ENCODE peak calls at places on chromosomes 11 and 22, in eight cellular contexts. One of them, this sample, is unnamed.

GRCh38 chr11:22828373-22828772 is 1.2 kb downstream of the SVIP start:
- DNase-seq in foreskin melanocyte: no peak
- DNase-seq in dorsolateral prefrontal cortex: no peak
- DNase-seq in bronchial epithelial cell: no peak
- DNase-seq in astrocyte of the spinal cord: no peak
- DNase-seq in stimulated activated naive CD8-positive, alpha-beta T cell treated with anti-CD3 and anti-CD28 coated beads, Interleukin-15, amount 100 ng/mL, for 72 hours: no peak
- DNase-seq in CD8-positive, alpha-beta T cell: no peak
- DNase-seq in lung microvascular endothelial cell: no peak
- DNase-seq in this sample: no peak

GRCh38 chr11:71238285-71238875 is 14.0 kb downstream of the SHANK2 start:
- DNase-seq in foreskin melanocyte: no peak
- DNase-seq in dorsolateral prefrontal cortex: no peak
- DNase-seq in bronchial epithelial cell: no peak
- DNase-seq in astrocyte of the spinal cord: no peak
- DNase-seq in stimulated activated naive CD8-positive, alpha-beta T cell treated with anti-CD3 and anti-CD28 coated beads, Interleukin-15, amount 100 ng/mL, for 72 hours: no peak
- DNase-seq in CD8-positive, alpha-beta T cell: no peak
- DNase-seq in lung microvascular endothelial cell: no peak
- DNase-seq in this sample: no peak

GRCh38 chr11:119700030-119700429 is 29.0 kb downstream of the NECTIN1 start:
- DNase-seq in foreskin melanocyte: no peak
- DNase-seq in dorsolateral prefrontal cortex: no peak
- DNase-seq in bronchial epithelial cell: no peak
- DNase-seq in astrocyte of the spinal cord: no peak
- DNase-seq in stimulated activated naive CD8-positive, alpha-beta T cell treated with anti-CD3 and anti-CD28 coated beads, Interleukin-15, amount 100 ng/mL, for 72 hours: no peak
- DNase-seq in CD8-positive, alpha-beta T cell: no peak
- DNase-seq in lung microvascular endothelial cell: no peak
- DNase-seq in this sample: no peak

GRCh38 chr11:11583801-11584445 is 37.9 kb downstream of the GALNT18 start:
- DNase-seq in foreskin melanocyte: no peak
- DNase-seq in dorsolateral prefrontal cortex: no peak
- DNase-seq in bronchial epithelial cell: no peak
- DNase-seq in astrocyte of the spinal cord: no peak
- DNase-seq in stimulated activated naive CD8-positive, alpha-beta T cell treated with anti-CD3 and anti-CD28 coated beads, Interleukin-15, amount 100 ng/mL, for 72 hours: no peak
- DNase-seq in CD8-positive, alpha-beta T cell: no peak
- DNase-seq in lung microvascular endothelial cell: no peak
- DNase-seq in this sample: no peak

GRCh38 chr11:81989093-81989492 is 744.6 kb downstream of the FAM181B start:
- DNase-seq in foreskin melanocyte: peak
- DNase-seq in dorsolateral prefrontal cortex: no peak
- DNase-seq in bronchial epithelial cell: peak
- DNase-seq in astrocyte of the spinal cord: peak
- DNase-seq in stimulated activated naive CD8-positive, alpha-beta T cell treated with anti-CD3 and anti-CD28 coated beads, Interleukin-15, amount 100 ng/mL, for 72 hours: no peak
- DNase-seq in CD8-positive, alpha-beta T cell: no peak
- DNase-seq in lung microvascular endothelial cell: no peak
- DNase-seq in this sample: no peak

GRCh38 chr22:37435970-37436603 is 8.8 kb upstream of the ELFN2 start:
- DNase-seq in foreskin melanocyte: no peak
- DNase-seq in dorsolateral prefrontal cortex: no peak
- DNase-seq in bronchial epithelial cell: no peak
- DNase-seq in astrocyte of the spinal cord: no peak
- DNase-seq in stimulated activated naive CD8-positive, alpha-beta T cell treated with anti-CD3 and anti-CD28 coated beads, Interleukin-15, amount 100 ng/mL, for 72 hours: no peak
- DNase-seq in CD8-positive, alpha-beta T cell: no peak
- DNase-seq in lung microvascular endothelial cell: no peak
- DNase-seq in this sample: no peak

GRCh38 chr11:106101797-106102196 is 24.3 kb downstream of the AASDHPPT start:
- DNase-seq in foreskin melanocyte: no peak
- DNase-seq in dorsolateral prefrontal cortex: no peak
- DNase-seq in bronchial epithelial cell: peak
- DNase-seq in astrocyte of the spinal cord: peak
- DNase-seq in stimulated activated naive CD8-positive, alpha-beta T cell treated with anti-CD3 and anti-CD28 coated beads, Interleukin-15, amount 100 ng/mL, for 72 hours: no peak
- DNase-seq in CD8-positive, alpha-beta T cell: no peak
- DNase-seq in lung microvascular endothelial cell: no peak
- DNase-seq in this sample: no peak

GRCh38 chr11:114083256-114084252 is 24.0 kb downstream of the ZBTB16 start:
- DNase-seq in foreskin melanocyte: no peak
- DNase-seq in dorsolateral prefrontal cortex: no peak
- DNase-seq in bronchial epithelial cell: no peak
- DNase-seq in astrocyte of the spinal cord: no peak
- DNase-seq in stimulated activated naive CD8-positive, alpha-beta T cell treated with anti-CD3 and anti-CD28 coated beads, Interleukin-15, amount 100 ng/mL, for 72 hours: no peak
- DNase-seq in CD8-positive, alpha-beta T cell: no peak
- DNase-seq in lung microvascular endothelial cell: no peak
- DNase-seq in this sample: no peak

GRCh38 chr11:1623716-1624115 is 1.8 kb upstream of the KRTAP5-4 start:
- DNase-seq in foreskin melanocyte: no peak
- DNase-seq in dorsolateral prefrontal cortex: no peak
- DNase-seq in bronchial epithelial cell: no peak
- DNase-seq in astrocyte of the spinal cord: no peak
- DNase-seq in stimulated activated naive CD8-positive, alpha-beta T cell treated with anti-CD3 and anti-CD28 coated beads, Interleukin-15, amount 100 ng/mL, for 72 hours: no peak
- DNase-seq in CD8-positive, alpha-beta T cell: no peak
- DNase-seq in lung microvascular endothelial cell: no peak
- DNase-seq in this sample: no peak

GRCh38 chr11:106986261-106986660 is 32.0 kb downstream of the GUCY1A2 start:
- DNase-seq in foreskin melanocyte: no peak
- DNase-seq in dorsolateral prefrontal cortex: no peak
- DNase-seq in bronchial epithelial cell: peak
- DNase-seq in astrocyte of the spinal cord: peak
- DNase-seq in stimulated activated naive CD8-positive, alpha-beta T cell treated with anti-CD3 and anti-CD28 coated beads, Interleukin-15, amount 100 ng/mL, for 72 hours: no peak
- DNase-seq in CD8-positive, alpha-beta T cell: no peak
- DNase-seq in lung microvascular endothelial cell: no peak
- DNase-seq in this sample: no peak

GRCh38 chr11:47272706-47273105 is 2.8 kb downstream of the MADD start:
- DNase-seq in foreskin melanocyte: no peak
- DNase-seq in dorsolateral prefrontal cortex: no peak
- DNase-seq in bronchial epithelial cell: no peak
- DNase-seq in astrocyte of the spinal cord: no peak
- DNase-seq in stimulated activated naive CD8-positive, alpha-beta T cell treated with anti-CD3 and anti-CD28 coated beads, Interleukin-15, amount 100 ng/mL, for 72 hours: no peak
- DNase-seq in CD8-positive, alpha-beta T cell: no peak
- DNase-seq in lung microvascular endothelial cell: no peak
- DNase-seq in this sample: no peak

GRCh38 chr11:55707029-55707428 is 45.0 kb downstream of the OR4C6 start:
- DNase-seq in foreskin melanocyte: peak
- DNase-seq in dorsolateral prefrontal cortex: no peak
- DNase-seq in bronchial epithelial cell: peak
- DNase-seq in astrocyte of the spinal cord: peak
- DNase-seq in stimulated activated naive CD8-positive, alpha-beta T cell treated with anti-CD3 and anti-CD28 coated beads, Interleukin-15, amount 100 ng/mL, for 72 hours: no peak
- DNase-seq in CD8-positive, alpha-beta T cell: no peak
- DNase-seq in lung microvascular endothelial cell: peak
- DNase-seq in this sample: no peak

GRCh38 chr11:78933361-78933760 is 358.7 kb upstream of the NARS2 start:
- DNase-seq in foreskin melanocyte: no peak
- DNase-seq in dorsolateral prefrontal cortex: no peak
- DNase-seq in bronchial epithelial cell: no peak
- DNase-seq in astrocyte of the spinal cord: no peak
- DNase-seq in stimulated activated naive CD8-positive, alpha-beta T cell treated with anti-CD3 and anti-CD28 coated beads, Interleukin-15, amount 100 ng/mL, for 72 hours: no peak
- DNase-seq in CD8-positive, alpha-beta T cell: no peak
- DNase-seq in lung microvascular endothelial cell: no peak
- DNase-seq in this sample: no peak

GRCh38 chr11:266676-267439 is 11.3 kb upstream of the NLRP6 start:
- DNase-seq in foreskin melanocyte: no peak
- DNase-seq in dorsolateral prefrontal cortex: no peak
- DNase-seq in bronchial epithelial cell: no peak
- DNase-seq in astrocyte of the spinal cord: no peak
- DNase-seq in stimulated activated naive CD8-positive, alpha-beta T cell treated with anti-CD3 and anti-CD28 coated beads, Interleukin-15, amount 100 ng/mL, for 72 hours: peak
- DNase-seq in CD8-positive, alpha-beta T cell: no peak
- DNase-seq in lung microvascular endothelial cell: no peak
- DNase-seq in this sample: no peak

GRCh38 chr22:40183029-40183581 is 5.4 kb downstream of the TNRC6B start:
- DNase-seq in foreskin melanocyte: peak
- DNase-seq in dorsolateral prefrontal cortex: no peak
- DNase-seq in bronchial epithelial cell: peak
- DNase-seq in astrocyte of the spinal cord: peak
- DNase-seq in stimulated activated naive CD8-positive, alpha-beta T cell treated with anti-CD3 and anti-CD28 coated beads, Interleukin-15, amount 100 ng/mL, for 72 hours: no peak
- DNase-seq in CD8-positive, alpha-beta T cell: no peak
- DNase-seq in lung microvascular endothelial cell: peak
- DNase-seq in this sample: no peak

GRCh38 chr22:48511211-48511610 is 1316.5 kb downstream of the BRD1 start:
- DNase-seq in foreskin melanocyte: no peak
- DNase-seq in dorsolateral prefrontal cortex: no peak
- DNase-seq in bronchial epithelial cell: no peak
- DNase-seq in astrocyte of the spinal cord: no peak
- DNase-seq in stimulated activated naive CD8-positive, alpha-beta T cell treated with anti-CD3 and anti-CD28 coated beads, Interleukin-15, amount 100 ng/mL, for 72 hours: no peak
- DNase-seq in CD8-positive, alpha-beta T cell: no peak
- DNase-seq in lung microvascular endothelial cell: no peak
- DNase-seq in this sample: no peak

This sample was measured in activated gamma-delta T cell treated with anti-CD3 and anti-CD28 coated beads, Interleukin-2, amount 50 U/mL, for 16 hours.